ENCODE peak calls at places on chromosomes 13 and 19, in nine cellular contexts. One of them, this sample, is unnamed.

GRCh38 chr13:37208052-37208451 is 102.6 kb upstream of the CSNK1A1L start:
- DNase-seq in ELF-1: no peak
- DNase-seq in upper lobe of left lung: no peak
- DNase-seq in mesothelial cell of epicardium: no peak
- DNase-seq in SW 1271: no peak
- DNase-seq in sigmoid colon: no peak
- DNase-seq in activated T-helper 2 cell treated with anti-CD3 and anti-CD28 coated beads, Interferon-gamma antibody, Interleukin-2, Interleukin-4, amounts not matched to agents 10 μg/mL and 5 μg/mL and 100 μg/mL, durations not matched to agents 14 hours and 24 hours and 36 hours: no peak
- DNase-seq in HS-27A: no peak
- DNase-seq in NCI-H2081: no peak
- DNase-seq in this sample: no peak

GRCh38 chr19:5954293-5954692 is 23.6 kb downstream of the RANBP3 start:
- DNase-seq in ELF-1: no peak
- DNase-seq in upper lobe of left lung: no peak
- DNase-seq in mesothelial cell of epicardium: no peak
- DNase-seq in SW 1271: no peak
- DNase-seq in sigmoid colon: no peak
- DNase-seq in activated T-helper 2 cell treated with anti-CD3 and anti-CD28 coated beads, Interferon-gamma antibody, Interleukin-2, Interleukin-4, amounts not matched to agents 10 μg/mL and 5 μg/mL and 100 μg/mL, durations not matched to agents 14 hours and 24 hours and 36 hours: no peak
- DNase-seq in HS-27A: no peak
- DNase-seq in NCI-H2081: no peak
- DNase-seq in this sample: no peak

GRCh38 chr13:34864650-34865049 is 77.4 kb upstream of the NBEA start:
- DNase-seq in ELF-1: no peak
- DNase-seq in upper lobe of left lung: no peak
- DNase-seq in mesothelial cell of epicardium: no peak
- DNase-seq in SW 1271: no peak
- DNase-seq in sigmoid colon: no peak
- DNase-seq in activated T-helper 2 cell treated with anti-CD3 and anti-CD28 coated beads, Interferon-gamma antibody, Interleukin-2, Interleukin-4, amounts not matched to agents 10 μg/mL and 5 μg/mL and 100 μg/mL, durations not matched to agents 14 hours and 24 hours and 36 hours: no peak
- DNase-seq in HS-27A: no peak
- DNase-seq in NCI-H2081: no peak
- DNase-seq in this sample: no peak

GRCh38 chr13:111947026-111947810 is 119.7 kb upstream of the SOX1 start:
- DNase-seq in ELF-1: no peak
- DNase-seq in upper lobe of left lung: no peak
- DNase-seq in mesothelial cell of epicardium: peak
- DNase-seq in SW 1271: no peak
- DNase-seq in sigmoid colon: no peak
- DNase-seq in activated T-helper 2 cell treated with anti-CD3 and anti-CD28 coated beads, Interferon-gamma antibody, Interleukin-2, Interleukin-4, amounts not matched to agents 10 μg/mL and 5 μg/mL and 100 μg/mL, durations not matched to agents 14 hours and 24 hours and 36 hours: no peak
- DNase-seq in HS-27A: no peak
- DNase-seq in NCI-H2081: no peak
- DNase-seq in this sample: no peak

GRCh38 chr13:39378293-39378692 is 224.7 kb downstream of the LHFPL6 start:
- DNase-seq in ELF-1: no peak
- DNase-seq in upper lobe of left lung: no peak
- DNase-seq in mesothelial cell of epicardium: no peak
- DNase-seq in SW 1271: no peak
- DNase-seq in sigmoid colon: no peak
- DNase-seq in activated T-helper 2 cell treated with anti-CD3 and anti-CD28 coated beads, Interferon-gamma antibody, Interleukin-2, Interleukin-4, amounts not matched to agents 10 μg/mL and 5 μg/mL and 100 μg/mL, durations not matched to agents 14 hours and 24 hours and 36 hours: no peak
- DNase-seq in HS-27A: no peak
- DNase-seq in NCI-H2081: no peak
- DNase-seq in this sample: no peak

GRCh38 chr13:29260684-29261083 is 334.8 kb downstream of the SLC7A1 start:
- DNase-seq in ELF-1: no peak
- DNase-seq in upper lobe of left lung: no peak
- DNase-seq in mesothelial cell of epicardium: no peak
- DNase-seq in SW 1271: no peak
- DNase-seq in sigmoid colon: no peak
- DNase-seq in activated T-helper 2 cell treated with anti-CD3 and anti-CD28 coated beads, Interferon-gamma antibody, Interleukin-2, Interleukin-4, amounts not matched to agents 10 μg/mL and 5 μg/mL and 100 μg/mL, durations not matched to agents 14 hours and 24 hours and 36 hours: no peak
- DNase-seq in HS-27A: no peak
- DNase-seq in NCI-H2081: no peak
- DNase-seq in this sample: no peak

GRCh38 chr13:75550159-75550567 is 572 bp downstream of the UCHL3 start:
- DNase-seq in ELF-1: no peak
- DNase-seq in upper lobe of left lung: no peak
- DNase-seq in mesothelial cell of epicardium: no peak
- DNase-seq in SW 1271: peak
- DNase-seq in sigmoid colon: no peak
- DNase-seq in activated T-helper 2 cell treated with anti-CD3 and anti-CD28 coated beads, Interferon-gamma antibody, Interleukin-2, Interleukin-4, amounts not matched to agents 10 μg/mL and 5 μg/mL and 100 μg/mL, durations not matched to agents 14 hours and 24 hours and 36 hours: no peak
- DNase-seq in HS-27A: no peak
- DNase-seq in NCI-H2081: no peak
- DNase-seq in this sample: peak

GRCh38 chr19:32566246-32566830 is 14.7 kb upstream of the PDCD5 start:
- DNase-seq in ELF-1: no peak
- DNase-seq in upper lobe of left lung: no peak
- DNase-seq in mesothelial cell of epicardium: no peak
- DNase-seq in SW 1271: no peak
- DNase-seq in sigmoid colon: no peak
- DNase-seq in activated T-helper 2 cell treated with anti-CD3 and anti-CD28 coated beads, Interferon-gamma antibody, Interleukin-2, Interleukin-4, amounts not matched to agents 10 μg/mL and 5 μg/mL and 100 μg/mL, durations not matched to agents 14 hours and 24 hours and 36 hours: no peak
- DNase-seq in HS-27A: no peak
- DNase-seq in NCI-H2081: no peak
- DNase-seq in this sample: no peak

GRCh38 chr19:41744850-41745249 is 10.5 kb upstream of the CEACAM6 start:
- DNase-seq in ELF-1: no peak
- DNase-seq in upper lobe of left lung: no peak
- DNase-seq in mesothelial cell of epicardium: no peak
- DNase-seq in SW 1271: no peak
- DNase-seq in sigmoid colon: no peak
- DNase-seq in activated T-helper 2 cell treated with anti-CD3 and anti-CD28 coated beads, Interferon-gamma antibody, Interleukin-2, Interleukin-4, amounts not matched to agents 10 μg/mL and 5 μg/mL and 100 μg/mL, durations not matched to agents 14 hours and 24 hours and 36 hours: no peak
- DNase-seq in HS-27A: no peak
- DNase-seq in NCI-H2081: no peak
- DNase-seq in this sample: no peak

GRCh38 chr13:36432106-36432544 is at the start of gene CCNA1:
- DNase-seq in ELF-1: peak
- DNase-seq in upper lobe of left lung: peak
- DNase-seq in mesothelial cell of epicardium: peak
- DNase-seq in SW 1271: no peak
- DNase-seq in sigmoid colon: no peak
- DNase-seq in activated T-helper 2 cell treated with anti-CD3 and anti-CD28 coated beads, Interferon-gamma antibody, Interleukin-2, Interleukin-4, amounts not matched to agents 10 μg/mL and 5 μg/mL and 100 μg/mL, durations not matched to agents 14 hours and 24 hours and 36 hours: peak
- DNase-seq in HS-27A: no peak
- DNase-seq in NCI-H2081: peak
- DNase-seq in this sample: no peak

GRCh38 chr19:13428352-13428751 is 77.9 kb downstream of the CACNA1A start:
- DNase-seq in ELF-1: no peak
- DNase-seq in upper lobe of left lung: no peak
- DNase-seq in mesothelial cell of epicardium: no peak
- DNase-seq in SW 1271: no peak
- DNase-seq in sigmoid colon: no peak
- DNase-seq in activated T-helper 2 cell treated with anti-CD3 and anti-CD28 coated beads, Interferon-gamma antibody, Interleukin-2, Interleukin-4, amounts not matched to agents 10 μg/mL and 5 μg/mL and 100 μg/mL, durations not matched to agents 14 hours and 24 hours and 36 hours: no peak
- DNase-seq in HS-27A: no peak
- DNase-seq in NCI-H2081: peak
- DNase-seq in this sample: no peak

GRCh38 chr19:18590273-18591272 is 2.0 kb downstream of the REX1BD start:
- DNase-seq in ELF-1: peak
- DNase-seq in upper lobe of left lung: no peak
- DNase-seq in mesothelial cell of epicardium: peak
- DNase-seq in SW 1271: peak
- DNase-seq in sigmoid colon: peak
- DNase-seq in activated T-helper 2 cell treated with anti-CD3 and anti-CD28 coated beads, Interferon-gamma antibody, Interleukin-2, Interleukin-4, amounts not matched to agents 10 μg/mL and 5 μg/mL and 100 μg/mL, durations not matched to agents 14 hours and 24 hours and 36 hours: no peak
- DNase-seq in HS-27A: no peak
- DNase-seq in NCI-H2081: no peak
- DNase-seq in this sample: no peak

GRCh38 chr19:5022066-5022860 is 53.4 kb downstream of the KDM4B start:
- DNase-seq in ELF-1: no peak
- DNase-seq in upper lobe of left lung: no peak
- DNase-seq in mesothelial cell of epicardium: no peak
- DNase-seq in SW 1271: no peak
- DNase-seq in sigmoid colon: no peak
- DNase-seq in activated T-helper 2 cell treated with anti-CD3 and anti-CD28 coated beads, Interferon-gamma antibody, Interleukin-2, Interleukin-4, amounts not matched to agents 10 μg/mL and 5 μg/mL and 100 μg/mL, durations not matched to agents 14 hours and 24 hours and 36 hours: no peak
- DNase-seq in HS-27A: no peak
- DNase-seq in NCI-H2081: no peak
- DNase-seq in this sample: no peak

GRCh38 chr13:38950987-38951386 is 39.6 kb downstream of the STOML3 start:
- DNase-seq in ELF-1: no peak
- DNase-seq in upper lobe of left lung: no peak
- DNase-seq in mesothelial cell of epicardium: no peak
- DNase-seq in SW 1271: no peak
- DNase-seq in sigmoid colon: no peak
- DNase-seq in activated T-helper 2 cell treated with anti-CD3 and anti-CD28 coated beads, Interferon-gamma antibody, Interleukin-2, Interleukin-4, amounts not matched to agents 10 μg/mL and 5 μg/mL and 100 μg/mL, durations not matched to agents 14 hours and 24 hours and 36 hours: no peak
- DNase-seq in HS-27A: no peak
- DNase-seq in NCI-H2081: no peak
- DNase-seq in this sample: no peak

GRCh38 chr19:3269972-3270667 is 45.7 kb downstream of the CELF5 start:
- DNase-seq in ELF-1: no peak
- DNase-seq in upper lobe of left lung: no peak
- DNase-seq in mesothelial cell of epicardium: no peak
- DNase-seq in SW 1271: no peak
- DNase-seq in sigmoid colon: no peak
- DNase-seq in activated T-helper 2 cell treated with anti-CD3 and anti-CD28 coated beads, Interferon-gamma antibody, Interleukin-2, Interleukin-4, amounts not matched to agents 10 μg/mL and 5 μg/mL and 100 μg/mL, durations not matched to agents 14 hours and 24 hours and 36 hours: no peak
- DNase-seq in HS-27A: no peak
- DNase-seq in NCI-H2081: no peak
- DNase-seq in this sample: no peak

GRCh38 chr13:113129921-113130750 is 7.5 kb downstream of the F10 start:
- DNase-seq in ELF-1: peak
- DNase-seq in upper lobe of left lung: peak
- DNase-seq in mesothelial cell of epicardium: peak
- DNase-seq in SW 1271: no peak
- DNase-seq in sigmoid colon: no peak
- DNase-seq in activated T-helper 2 cell treated with anti-CD3 and anti-CD28 coated beads, Interferon-gamma antibody, Interleukin-2, Interleukin-4, amounts not matched to agents 10 μg/mL and 5 μg/mL and 100 μg/mL, durations not matched to agents 14 hours and 24 hours and 36 hours: no peak
- DNase-seq in HS-27A: no peak
- DNase-seq in NCI-H2081: no peak
- DNase-seq in this sample: no peak

GRCh38 chr19:35055715-35056179 is 14.2 kb downstream of the HPN start:
- DNase-seq in ELF-1: peak
- DNase-seq in upper lobe of left lung: no peak
- DNase-seq in mesothelial cell of epicardium: no peak
- DNase-seq in SW 1271: no peak
- DNase-seq in sigmoid colon: no peak
- DNase-seq in activated T-helper 2 cell treated with anti-CD3 and anti-CD28 coated beads, Interferon-gamma antibody, Interleukin-2, Interleukin-4, amounts not matched to agents 10 μg/mL and 5 μg/mL and 100 μg/mL, durations not matched to agents 14 hours and 24 hours and 36 hours: no peak
- DNase-seq in HS-27A: no peak
- DNase-seq in NCI-H2081: no peak
- DNase-seq in this sample: no peak

GRCh38 chr13:101915755-101916107 is 463.3 kb downstream of the ITGBL1 start:
- DNase-seq in ELF-1: no peak
- DNase-seq in upper lobe of left lung: no peak
- DNase-seq in mesothelial cell of epicardium: no peak
- DNase-seq in SW 1271: no peak
- DNase-seq in sigmoid colon: no peak
- DNase-seq in activated T-helper 2 cell treated with anti-CD3 and anti-CD28 coated beads, Interferon-gamma antibody, Interleukin-2, Interleukin-4, amounts not matched to agents 10 μg/mL and 5 μg/mL and 100 μg/mL, durations not matched to agents 14 hours and 24 hours and 36 hours: no peak
- DNase-seq in HS-27A: no peak
- DNase-seq in NCI-H2081: peak
- DNase-seq in this sample: no peak